ENCODE peak calls at places on chromosomes 6 and 20, in eight cellular contexts. N, A, D, T, O, L, J and G are unnamed samples.
A peak's percentile ranks its signal among the peaks of the same experiment; 100 is the strongest.

GRCh38 chr6:108622601-108623335 is 62.1 kb downstream of the FOXO3 start:
- DNase-seq in J (peak; percentile 96), A (peak; percentile 95), L (peak; percentile 11), T (no peak), N (no peak), O (no peak), D (no peak), G (no peak)

GRCh38 chr6:45415315-45415714 is 37.6 kb upstream of the SUPT3H start:
- DNase-seq in D (no peak), N (no peak), T (no peak), J (no peak), L (no peak), O (no peak), A (peak; percentile 62), G (no peak)

GRCh38 chr6:26454641-26455040 is 3.1 kb upstream of the BTN2A1 start:
- DNase-seq in J (peak; percentile 70), L (no peak), O (no peak), D (no peak), N (no peak), A (no peak), T (no peak), G (no peak)

GRCh38 chr6:27866370-27867050 is 45.7 kb downstream of the OR2B2 start:
- DNase-seq in N (peak; percentile 71), O (peak; percentile 43), D (no peak), J (peak; percentile 76), A (peak; percentile 73), L (peak; percentile 78), T (no peak), G (no peak)

GRCh38 chr6:22043284-22043962 is 253.4 kb downstream of the PRL start:
- DNase-seq in L (no peak), D (no peak), T (no peak), A (no peak), J (peak; percentile 85), O (no peak), N (no peak), G (no peak)

GRCh38 chr20:50583422-50584150 is 73.4 kb downstream of the PTPN1 start:
- DNase-seq in T (no peak), O (no peak), N (no peak), D (no peak), L (no peak), J (no peak), A (no peak), G (no peak)

GRCh38 chr20:38873050-38873581 is 53.1 kb upstream of the FAM83D start:
- DNase-seq in N (peak; percentile 78), T (no peak), A (no peak), J (no peak), O (peak; percentile 78), L (peak; percentile 83), D (no peak), G (no peak)

GRCh38 chr6:24879351-24879750 is 56.4 kb downstream of the RIPOR2 start:
- DNase-seq in T (no peak), D (no peak), N (no peak), J (no peak), L (no peak), A (no peak), O (no peak), G (no peak)

GRCh38 chr6:46014511-46015118 is 1.0 kb downstream of the CLIC5 start:
- DNase-seq in O (peak; percentile 45), N (no peak), L (no peak), D (peak; percentile 47), A (no peak), T (no peak), J (no peak), G (no peak)

GRCh38 chr6:6749791-6750434 is 161.4 kb downstream of the LY86 start:
- DNase-seq in A (peak; percentile 91), J (peak; percentile 67), D (peak; percentile 20), N (no peak), T (no peak), L (no peak), O (peak; percentile 13), G (no peak)

GRCh38 chr20:51036226-51036625 is 13.3 kb upstream of the KCNG1 start:
- DNase-seq in L (no peak), N (no peak), D (no peak), J (no peak), O (no peak), T (no peak), A (no peak), G (no peak)

GRCh38 chr6:131082335-131082734 is 19.3 kb upstream of the EPB41L2 start:
- DNase-seq in D (no peak), O (no peak), J (no peak), T (no peak), A (no peak), L (no peak), N (no peak), G (no peak)

GRCh38 chr6:157216570-157216969 is 106.7 kb downstream of the TMEM242 start:
- DNase-seq in L (no peak), O (no peak), N (no peak), T (no peak), D (no peak), J (no peak), A (no peak), G (no peak)

GRCh38 chr6:107870379-107870778 is 46.3 kb upstream of the SCML4 start:
- DNase-seq in N (no peak), L (no peak), D (no peak), T (no peak), A (peak; percentile 70), O (no peak), J (peak; percentile 56), G (no peak)

GRCh38 chr20:64255361-64256281 is at the start of gene PCMTD2:
- DNase-seq in T (peak; percentile 35), L (peak; percentile 94), N (peak; percentile 98), J (peak; percentile 69), D (peak; percentile 88), O (peak; percentile 81), A (peak; percentile 76), G (peak; percentile 89)

GRCh38 chr20:59598625-59599310 is 5.6 kb upstream of the PHACTR3 start:
- DNase-seq in O (peak; percentile 28), A (peak; percentile 15), N (peak; percentile 82), D (peak; percentile 58), L (peak; percentile 27), J (peak; percentile 1), T (no peak), G (no peak)

GRCh38 chr20:54306985-54307710 is 99.3 kb downstream of the PFDN4 start:
- DNase-seq in O (no peak), J (no peak), L (no peak), D (no peak), T (no peak), N (no peak), A (no peak), G (no peak)

GRCh38 chr6:2583459-2583858 is 167.3 kb downstream of the MYLK4 start:
- DNase-seq in D (no peak), T (no peak), J (no peak), L (no peak), N (no peak), A (no peak), O (no peak), G (no peak)

GRCh38 chr6:128719786-128720185 is 163.2 kb upstream of the LAMA2 start:
- DNase-seq in A (no peak), D (no peak), J (no peak), T (no peak), L (no peak), N (no peak), O (no peak), G (no peak)

GRCh38 chr6:130966581-130966980 is 96.5 kb downstream of the EPB41L2 start:
- DNase-seq in D (no peak), L (no peak), T (no peak), O (no peak), A (no peak), J (no peak), N (no peak), G (no peak)

GRCh38 chr6:81751388-81752083 is 945 bp downstream of the TENT5A start:
- DNase-seq in J (peak; percentile 59), O (peak; percentile 30), A (peak; percentile 47), N (no peak), L (peak; percentile 65), T (peak; percentile 12), D (peak; percentile 52), G (peak; percentile 71)

GRCh38 chr6:40536442-40536841 is 50.7 kb downstream of the LRFN2 start:
- DNase-seq in J (no peak), N (no peak), T (no peak), L (no peak), A (peak; percentile 8), O (no peak), D (peak; percentile 24), G (no peak)

GRCh38 chr20:32012159-32012682 is 2.0 kb downstream of the CCM2L start:
- DNase-seq in D (no peak), L (no peak), O (no peak), J (no peak), N (no peak), A (no peak), T (no peak), G (no peak)

GRCh38 chr6:5275497-5275896 is 14.2 kb downstream of the FARS2 start:
- DNase-seq in J (peak; percentile 13), D (no peak), O (no peak), N (no peak), A (peak; percentile 37), T (no peak), L (no peak), G (no peak)
- TF ChIP-seq CTCF in J (no peak), D (no peak), O (no peak), N (no peak), A (no peak), T (no peak), L (no peak), G (no peak)

GRCh38 chr6:138945354-138945753 is 42.7 kb downstream of the REPS1 start:
- DNase-seq in O (no peak), T (no peak), D (peak; percentile 7), A (no peak), N (no peak), L (no peak), J (no peak), G (no peak)
- TF ChIP-seq CTCF in O (no peak), T (no peak), D (peak; percentile 19), A (peak; percentile 37), N (no peak), L (no peak), J (peak; percentile 18), G (peak; percentile 57)

GRCh38 chr20:46995561-46996142 is 101.0 kb downstream of the EYA2 start:
- DNase-seq in T (no peak), N (no peak), O (no peak), L (no peak), D (no peak), J (no peak), A (no peak), G (no peak)

GRCh38 chr20:47003223-47003622 is 108.6 kb downstream of the EYA2 start:
- DNase-seq in A (no peak), T (no peak), L (no peak), O (no peak), J (no peak), D (no peak), N (no peak), G (no peak)

GRCh38 chr20:46998497-46999190 is 104.0 kb downstream of the EYA2 start:
- DNase-seq in O (no peak), D (peak; percentile 16), J (no peak), N (no peak), A (no peak), L (no peak), T (no peak), G (no peak)

GRCh38 chr20:47004179-47004578 is 109.5 kb downstream of the EYA2 start:
- DNase-seq in L (no peak), J (no peak), T (no peak), N (no peak), O (no peak), D (no peak), A (no peak), G (no peak)

GRCh38 chr20:46999821-47000465 is 105.3 kb downstream of the EYA2 start:
- DNase-seq in D (no peak), T (no peak), J (no peak), O (no peak), N (no peak), L (no peak), A (no peak), G (no peak)
- TF ChIP-seq CTCF in D (no peak), T (no peak), J (no peak), O (no peak), N (no peak), L (no peak), A (no peak), G (no peak)

GRCh38 chr20:4289875-4290274 is 274.5 kb upstream of the RNF24 start:
- DNase-seq in O (no peak), T (no peak), L (no peak), N (no peak), J (no peak), A (no peak), D (no peak), G (no peak)
- TF ChIP-seq CTCF in O (no peak), T (no peak), L (no peak), N (peak; percentile 28), J (no peak), A (peak; percentile 18), D (no peak), G (no peak)